ENCODE peak calls at places on chromosomes 7 and 10, in six cellular contexts. One of them, this sample, is unnamed.

GRCh38 chr10:111148025-111148424 is 71.2 kb downstream of the ADRA2A start:
- DNase-seq in Peyer's patch: no peak
- DNase-seq in esophagus squamous epithelium: no peak
- DNase-seq in CD4-positive, alpha-beta T cell: no peak
- DNase-seq in A549: no peak
- DNase-seq in testis: no peak
- DNase-seq in this sample: no peak

GRCh38 chr7:70316745-70317144 is 718.5 kb downstream of the AUTS2 start:
- DNase-seq in A549: peak
- DNase-seq in esophagus squamous epithelium: no peak
- DNase-seq in testis: no peak
- DNase-seq in CD4-positive, alpha-beta T cell: peak
- DNase-seq in Peyer's patch: no peak
- DNase-seq in this sample: no peak

GRCh38 chr7:155918720-155919399 is 106.6 kb upstream of the SHH start:
- DNase-seq in esophagus squamous epithelium: peak
- DNase-seq in testis: peak
- DNase-seq in CD4-positive, alpha-beta T cell: no peak
- DNase-seq in Peyer's patch: peak
- DNase-seq in A549: peak
- DNase-seq in this sample: peak

GRCh38 chr7:111394891-111395290 is 167.4 kb downstream of the IMMP2L start:
- DNase-seq in Peyer's patch: no peak
- DNase-seq in A549: no peak
- DNase-seq in esophagus squamous epithelium: no peak
- DNase-seq in CD4-positive, alpha-beta T cell: no peak
- DNase-seq in testis: no peak
- DNase-seq in this sample: no peak

GRCh38 chr7:1446611-1447032 is 12.6 kb downstream of the MICALL2 start:
- DNase-seq in testis: no peak
- DNase-seq in A549: peak
- DNase-seq in esophagus squamous epithelium: no peak
- DNase-seq in CD4-positive, alpha-beta T cell: no peak
- DNase-seq in Peyer's patch: no peak
- DNase-seq in this sample: no peak

GRCh38 chr7:43906327-43907010 is at the start of gene URGCP:
- DNase-seq in esophagus squamous epithelium: no peak
- DNase-seq in testis: peak
- DNase-seq in A549: peak
- DNase-seq in Peyer's patch: peak
- DNase-seq in CD4-positive, alpha-beta T cell: peak
- DNase-seq in this sample: peak

GRCh38 chr7:132551928-132552327 is 24.3 kb downstream of the PLXNA4 start:
- DNase-seq in CD4-positive, alpha-beta T cell: no peak
- DNase-seq in A549: no peak
- DNase-seq in Peyer's patch: no peak
- DNase-seq in esophagus squamous epithelium: no peak
- DNase-seq in testis: no peak
- DNase-seq in this sample: no peak

GRCh38 chr10:110857265-110858158 is 14.2 kb upstream of the PDCD4 start:
- DNase-seq in CD4-positive, alpha-beta T cell: no peak
- DNase-seq in esophagus squamous epithelium: no peak
- DNase-seq in testis: no peak
- DNase-seq in Peyer's patch: peak
- DNase-seq in A549: no peak
- DNase-seq in this sample: peak

GRCh38 chr10:8379906-8380832 is 325.7 kb downstream of the GATA3 start:
- DNase-seq in A549: peak
- DNase-seq in Peyer's patch: no peak
- DNase-seq in testis: no peak
- DNase-seq in esophagus squamous epithelium: no peak
- DNase-seq in CD4-positive, alpha-beta T cell: no peak
- DNase-seq in this sample: peak

GRCh38 chr7:82445226-82445625 is 1.6 kb upstream of the CACNA2D1 start:
- DNase-seq in Peyer's patch: no peak
- DNase-seq in esophagus squamous epithelium: no peak
- DNase-seq in A549: no peak
- DNase-seq in testis: no peak
- DNase-seq in CD4-positive, alpha-beta T cell: no peak
- DNase-seq in this sample: no peak

GRCh38 chr7:50751136-50751535 is 31.6 kb downstream of the GRB10 start:
- DNase-seq in esophagus squamous epithelium: no peak
- DNase-seq in testis: no peak
- DNase-seq in CD4-positive, alpha-beta T cell: no peak
- DNase-seq in A549: no peak
- DNase-seq in Peyer's patch: no peak
- DNase-seq in this sample: no peak

GRCh38 chr7:71652551-71652950 is 520.6 kb downstream of the GALNT17 start:
- DNase-seq in testis: no peak
- DNase-seq in A549: no peak
- DNase-seq in CD4-positive, alpha-beta T cell: no peak
- DNase-seq in Peyer's patch: no peak
- DNase-seq in esophagus squamous epithelium: no peak
- DNase-seq in this sample: no peak

GRCh38 chr10:63052083-63052482 is 81.0 kb upstream of the NRBF2 start:
- DNase-seq in esophagus squamous epithelium: no peak
- DNase-seq in Peyer's patch: no peak
- DNase-seq in testis: no peak
- DNase-seq in A549: no peak
- DNase-seq in CD4-positive, alpha-beta T cell: no peak
- DNase-seq in this sample: no peak

GRCh38 chr10:89693176-89693575 is 8.2 kb upstream of the KIF20B start:
- DNase-seq in esophagus squamous epithelium: no peak
- DNase-seq in testis: no peak
- DNase-seq in A549: no peak
- DNase-seq in Peyer's patch: no peak
- DNase-seq in CD4-positive, alpha-beta T cell: no peak
- DNase-seq in this sample: no peak

GRCh38 chr7:1065263-1066260 is 21.2 kb downstream of the GPR146 start:
- DNase-seq in Peyer's patch: peak
- DNase-seq in A549: peak
- DNase-seq in esophagus squamous epithelium: no peak
- DNase-seq in testis: peak
- DNase-seq in CD4-positive, alpha-beta T cell: peak
- DNase-seq in this sample: peak

GRCh38 chr7:55073051-55073511 is 54.3 kb downstream of the EGFR start:
- DNase-seq in testis: no peak
- DNase-seq in esophagus squamous epithelium: no peak
- DNase-seq in Peyer's patch: no peak
- DNase-seq in A549: peak
- DNase-seq in CD4-positive, alpha-beta T cell: no peak
- DNase-seq in this sample: no peak

GRCh38 chr7:129144095-129144833 is at the start of gene TSPAN33:
- DNase-seq in esophagus squamous epithelium: no peak
- DNase-seq in testis: peak
- DNase-seq in CD4-positive, alpha-beta T cell: peak
- DNase-seq in A549: peak
- DNase-seq in Peyer's patch: peak
- DNase-seq in this sample: peak

GRCh38 chr10:16425449-16425848 is 11.4 kb upstream of the PTER start:
- DNase-seq in CD4-positive, alpha-beta T cell: no peak
- DNase-seq in Peyer's patch: no peak
- DNase-seq in testis: no peak
- DNase-seq in A549: no peak
- DNase-seq in esophagus squamous epithelium: no peak
- DNase-seq in this sample: no peak

GRCh38 chr10:16429539-16429938 is 7.3 kb upstream of the PTER start:
- DNase-seq in testis: no peak
- DNase-seq in CD4-positive, alpha-beta T cell: no peak
- DNase-seq in Peyer's patch: no peak
- DNase-seq in esophagus squamous epithelium: no peak
- DNase-seq in A549: no peak
- DNase-seq in this sample: no peak

DNA sequence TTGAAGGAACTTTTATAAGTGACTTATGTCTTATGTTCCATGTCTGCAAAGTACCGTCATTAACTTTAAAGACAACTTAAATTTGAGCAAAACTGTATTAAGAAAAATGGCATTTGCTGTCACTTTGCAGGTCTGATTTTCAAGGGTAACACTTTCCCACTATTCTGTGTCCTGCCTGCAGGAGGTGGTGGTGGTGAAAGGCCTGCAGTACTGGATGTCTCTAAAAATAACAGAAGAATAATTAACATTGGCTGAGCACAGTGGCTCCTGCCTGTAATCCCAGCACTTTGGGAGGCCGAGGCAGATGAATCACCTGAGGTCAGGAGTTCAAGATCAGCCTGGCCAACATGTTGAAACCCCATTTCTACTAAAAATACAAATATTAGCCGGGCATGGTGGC is 13.2 kb upstream of the PTER start:
- DNase-seq in Peyer's patch: no peak
- DNase-seq in esophagus squamous epithelium: no peak
- DNase-seq in CD4-positive, alpha-beta T cell: no peak
- DNase-seq in A549: no peak
- DNase-seq in testis: no peak
- DNase-seq in this sample: no peak
- TF ChIP-seq CTCF in Peyer's patch: no peak
- TF ChIP-seq CTCF in esophagus squamous epithelium: no peak
- TF ChIP-seq CTCF in CD4-positive, alpha-beta T cell: no peak
- TF ChIP-seq CTCF in A549: no peak
- TF ChIP-seq CTCF in testis: no peak
- TF ChIP-seq CTCF in this sample: no peak

GRCh38 chr10:67599597-67599996 is 96.4 kb downstream of the CTNNA3 start:
- DNase-seq in testis: no peak
- DNase-seq in A549: no peak
- DNase-seq in Peyer's patch: no peak
- DNase-seq in esophagus squamous epithelium: no peak
- DNase-seq in CD4-positive, alpha-beta T cell: no peak
- DNase-seq in this sample: no peak

GRCh38 chr10:67603086-67603485 is 92.9 kb downstream of the CTNNA3 start:
- DNase-seq in testis: no peak
- DNase-seq in Peyer's patch: no peak
- DNase-seq in A549: no peak
- DNase-seq in CD4-positive, alpha-beta T cell: no peak
- DNase-seq in esophagus squamous epithelium: no peak
- DNase-seq in this sample: no peak

GRCh38 chr10:67606572-67606971 is 89.4 kb downstream of the CTNNA3 start:
- DNase-seq in testis: no peak
- DNase-seq in esophagus squamous epithelium: no peak
- DNase-seq in Peyer's patch: no peak
- DNase-seq in A549: peak
- DNase-seq in CD4-positive, alpha-beta T cell: no peak
- DNase-seq in this sample: peak

GRCh38 chr10:67603701-67604100 is 92.3 kb downstream of the CTNNA3 start:
- DNase-seq in esophagus squamous epithelium: no peak
- DNase-seq in A549: no peak
- DNase-seq in testis: no peak
- DNase-seq in Peyer's patch: no peak
- DNase-seq in CD4-positive, alpha-beta T cell: no peak
- DNase-seq in this sample: no peak

DNA sequence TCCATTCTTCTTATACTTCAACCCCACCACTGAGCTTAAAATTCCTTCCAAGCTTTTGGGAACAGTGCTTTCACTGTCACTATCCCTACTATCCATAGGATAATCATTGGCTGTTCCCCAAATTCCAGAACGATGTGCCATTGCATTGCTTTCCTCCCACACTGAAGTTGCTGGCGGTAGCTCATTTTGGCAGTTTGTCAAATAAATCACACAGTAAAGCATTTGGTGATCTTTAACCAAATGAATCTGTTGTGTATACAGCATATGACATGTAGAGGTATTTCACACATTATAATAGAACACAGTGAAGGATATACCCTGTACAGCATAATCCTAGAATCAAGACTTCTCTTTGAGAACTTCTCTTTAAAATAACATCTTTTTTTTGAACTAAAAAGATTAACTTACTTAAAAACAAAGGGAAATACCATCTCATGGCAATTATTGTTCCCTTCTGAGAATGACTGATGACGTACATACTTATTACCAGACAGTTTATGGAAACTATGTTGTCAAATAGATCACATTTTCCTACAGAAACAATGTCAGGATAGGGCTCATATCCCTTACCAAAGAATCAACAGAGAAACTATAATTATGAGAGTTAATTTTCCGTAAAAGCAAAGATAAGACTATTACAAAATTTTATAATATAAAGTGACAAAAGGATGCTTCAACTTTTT is 93.6 kb downstream of the CTNNA3 start:
- DNase-seq in esophagus squamous epithelium: no peak
- DNase-seq in testis: no peak
- DNase-seq in Peyer's patch: no peak
- DNase-seq in CD4-positive, alpha-beta T cell: no peak
- DNase-seq in A549: peak
- DNase-seq in this sample: peak
- TF ChIP-seq CTCF in esophagus squamous epithelium: no peak
- TF ChIP-seq CTCF in testis: no peak
- TF ChIP-seq CTCF in Peyer's patch: no peak
- TF ChIP-seq CTCF in CD4-positive, alpha-beta T cell: no peak
- TF ChIP-seq CTCF in A549: no peak
- TF ChIP-seq CTCF in this sample: no peak

DNA sequence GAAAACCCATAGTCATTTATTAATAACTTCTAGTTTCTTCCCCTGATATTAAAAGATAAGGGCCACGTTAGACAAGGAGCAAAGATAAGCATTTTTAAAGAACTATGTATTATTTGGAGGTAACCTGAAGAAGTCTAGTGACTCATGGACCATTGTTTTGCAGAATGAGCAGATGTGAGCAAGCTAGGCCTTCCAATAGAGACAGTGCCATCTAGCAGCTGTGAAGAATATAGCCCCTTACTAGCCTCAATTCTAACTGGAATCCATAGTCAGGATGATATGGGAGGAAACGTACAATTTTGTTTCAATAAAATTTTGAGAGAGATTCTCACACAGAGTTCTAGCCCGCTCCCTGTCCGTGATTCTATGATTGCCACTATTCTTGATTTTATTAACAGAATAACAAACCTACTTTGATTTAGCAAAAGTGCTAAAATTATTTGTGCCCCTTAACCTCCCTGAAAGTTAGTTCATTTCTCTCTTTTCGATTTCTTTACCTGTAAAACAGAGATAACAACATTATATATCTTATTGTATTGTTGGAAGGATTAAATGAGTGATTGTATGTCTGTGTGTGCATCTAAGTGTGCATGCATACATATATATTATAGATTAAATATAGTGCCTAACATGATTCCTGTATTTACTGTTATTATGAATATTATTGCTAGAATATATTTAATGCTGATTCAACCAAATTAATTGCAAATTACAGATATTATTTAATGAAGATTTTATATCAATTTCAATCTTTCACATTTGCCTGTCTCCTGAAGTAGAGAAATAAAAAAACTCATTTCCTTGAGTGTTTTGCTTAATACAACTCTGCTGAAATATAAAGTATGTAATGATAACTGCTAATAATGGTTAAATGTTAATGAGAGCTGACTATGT is 22.7 kb downstream of the FAM237B start:
- DNase-seq in A549: peak
- DNase-seq in esophagus squamous epithelium: no peak
- DNase-seq in Peyer's patch: no peak
- DNase-seq in CD4-positive, alpha-beta T cell: no peak
- DNase-seq in testis: no peak
- DNase-seq in this sample: peak
- TF ChIP-seq CTCF in A549: peak
- TF ChIP-seq CTCF in esophagus squamous epithelium: peak
- TF ChIP-seq CTCF in Peyer's patch: no peak
- TF ChIP-seq CTCF in CD4-positive, alpha-beta T cell: peak
- TF ChIP-seq CTCF in testis: no peak
- TF ChIP-seq CTCF in this sample: peak

DNA sequence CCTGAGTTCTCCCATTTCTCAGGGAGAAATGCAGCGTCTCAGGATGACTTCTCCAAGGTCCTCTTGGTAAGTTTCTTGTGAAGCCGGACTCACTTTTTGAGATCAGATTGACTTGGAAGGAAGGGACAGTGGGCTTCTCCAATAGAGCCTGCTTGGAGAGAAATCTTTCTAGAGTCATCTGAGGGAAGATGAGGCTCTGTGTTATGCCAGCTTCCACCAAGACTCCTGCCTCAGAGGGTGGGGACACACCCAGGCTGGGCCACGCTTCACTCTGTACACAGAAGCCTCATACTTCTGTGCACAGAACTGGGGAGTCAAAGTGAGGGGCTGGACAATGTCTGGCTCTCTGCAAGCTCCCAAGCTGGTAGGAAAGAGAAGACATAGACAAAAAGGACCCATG is 5.5 kb downstream of the C10orf105 start:
- DNase-seq in testis: no peak
- DNase-seq in A549: no peak
- DNase-seq in esophagus squamous epithelium: no peak
- DNase-seq in Peyer's patch: no peak
- DNase-seq in CD4-positive, alpha-beta T cell: no peak
- DNase-seq in this sample: no peak
- TF ChIP-seq CTCF in testis: no peak
- TF ChIP-seq CTCF in A549: no peak
- TF ChIP-seq CTCF in esophagus squamous epithelium: no peak
- TF ChIP-seq CTCF in Peyer's patch: no peak
- TF ChIP-seq CTCF in CD4-positive, alpha-beta T cell: no peak
- TF ChIP-seq CTCF in this sample: no peak